ENCODE peak calls at places on chromosomes 6 and 20, in five cellular contexts. One of them, this sample, is unnamed.

GRCh38 chr6:170206317-170206621 is 84.6 kb downstream of the DLL1 start:
- DNase-seq in fibroblast of lung: no peak
- DNase-seq in fibroblast of mammary gland: no peak
- DNase-seq in SK-N-SH: no peak
- DNase-seq in CD4-positive, alpha-beta memory T cell: no peak
- DNase-seq in this sample: peak

GRCh38 chr6:106290954-106291353 is 34.6 kb downstream of the ATG5 start:
- DNase-seq in fibroblast of lung: no peak
- DNase-seq in fibroblast of mammary gland: no peak
- DNase-seq in CD4-positive, alpha-beta memory T cell: no peak
- DNase-seq in SK-N-SH: no peak
- DNase-seq in this sample: no peak

GRCh38 chr6:166586424-166587156 is at the start of gene RAMACL:
- DNase-seq in fibroblast of lung: no peak
- DNase-seq in CD4-positive, alpha-beta memory T cell: peak
- DNase-seq in SK-N-SH: peak
- DNase-seq in fibroblast of mammary gland: no peak
- DNase-seq in this sample: no peak

GRCh38 chr20:50305636-50306477 is 115.2 kb downstream of the CEBPB start:
- DNase-seq in CD4-positive, alpha-beta memory T cell: no peak
- DNase-seq in SK-N-SH: peak
- DNase-seq in fibroblast of lung: peak
- DNase-seq in fibroblast of mammary gland: peak
- DNase-seq in this sample: peak

GRCh38 chr20:645318-646106 is 7.5 kb downstream of the SRXN1 start:
- DNase-seq in fibroblast of lung: peak
- DNase-seq in fibroblast of mammary gland: peak
- DNase-seq in SK-N-SH: peak
- DNase-seq in CD4-positive, alpha-beta memory T cell: peak
- DNase-seq in this sample: no peak

GRCh38 chr20:48026981-48027592 is 241.8 kb upstream of the SULF2 start:
- DNase-seq in SK-N-SH: no peak
- DNase-seq in CD4-positive, alpha-beta memory T cell: no peak
- DNase-seq in fibroblast of mammary gland: peak
- DNase-seq in fibroblast of lung: no peak
- DNase-seq in this sample: no peak

GRCh38 chr20:52071136-52071535 is 120.4 kb downstream of the ZFP64 start:
- DNase-seq in SK-N-SH: no peak
- DNase-seq in fibroblast of lung: no peak
- DNase-seq in fibroblast of mammary gland: no peak
- DNase-seq in CD4-positive, alpha-beta memory T cell: no peak
- DNase-seq in this sample: no peak

GRCh38 chr6:10221186-10221585 is 193.7 kb downstream of the TFAP2A start:
- DNase-seq in fibroblast of lung: no peak
- DNase-seq in fibroblast of mammary gland: no peak
- DNase-seq in CD4-positive, alpha-beta memory T cell: no peak
- DNase-seq in SK-N-SH: no peak
- DNase-seq in this sample: no peak

GRCh38 chr6:149935246-149935645 is 6.6 kb upstream of the ULBP2 start:
- DNase-seq in fibroblast of lung: no peak
- DNase-seq in SK-N-SH: no peak
- DNase-seq in fibroblast of mammary gland: peak
- DNase-seq in CD4-positive, alpha-beta memory T cell: no peak
- DNase-seq in this sample: no peak

GRCh38 chr20:25259358-25259757 is 11.5 kb downstream of the PYGB start:
- DNase-seq in CD4-positive, alpha-beta memory T cell: no peak
- DNase-seq in fibroblast of lung: no peak
- DNase-seq in SK-N-SH: no peak
- DNase-seq in fibroblast of mammary gland: no peak
- DNase-seq in this sample: peak

GRCh38 chr6:149863596-149863845 is 638 bp downstream of the LRP11 start:
- DNase-seq in SK-N-SH: no peak
- DNase-seq in fibroblast of lung: no peak
- DNase-seq in CD4-positive, alpha-beta memory T cell: no peak
- DNase-seq in fibroblast of mammary gland: no peak
- DNase-seq in this sample: no peak

GRCh38 chr6:51398793-51399192 is 580.1 kb downstream of the TFAP2B start:
- DNase-seq in CD4-positive, alpha-beta memory T cell: no peak
- DNase-seq in fibroblast of lung: no peak
- DNase-seq in SK-N-SH: no peak
- DNase-seq in fibroblast of mammary gland: no peak
- DNase-seq in this sample: no peak

GRCh38 chr6:137811121-137811911 is 55.7 kb upstream of the TNFAIP3 start:
- DNase-seq in fibroblast of mammary gland: peak
- DNase-seq in CD4-positive, alpha-beta memory T cell: peak
- DNase-seq in fibroblast of lung: peak
- DNase-seq in SK-N-SH: no peak
- DNase-seq in this sample: peak

GRCh38 chr20:25226433-25227316 is 21.2 kb upstream of the PYGB start:
- DNase-seq in fibroblast of mammary gland: no peak
- DNase-seq in CD4-positive, alpha-beta memory T cell: no peak
- DNase-seq in SK-N-SH: peak
- DNase-seq in fibroblast of lung: no peak
- DNase-seq in this sample: no peak

GRCh38 chr6:14743465-14744211 is 502.2 kb upstream of the JARID2 start:
- DNase-seq in fibroblast of mammary gland: peak
- DNase-seq in CD4-positive, alpha-beta memory T cell: peak
- DNase-seq in SK-N-SH: no peak
- DNase-seq in fibroblast of lung: peak
- DNase-seq in this sample: peak

GRCh38 chr20:478949-479429 is 16.7 kb upstream of the TBC1D20 start:
- DNase-seq in CD4-positive, alpha-beta memory T cell: peak
- DNase-seq in SK-N-SH: peak
- DNase-seq in fibroblast of lung: peak
- DNase-seq in fibroblast of mammary gland: peak
- DNase-seq in this sample: no peak

GRCh38 chr6:109769213-109769612 is 78.1 kb downstream of the FIG4 start:
- DNase-seq in fibroblast of mammary gland: no peak
- DNase-seq in fibroblast of lung: no peak
- DNase-seq in SK-N-SH: no peak
- DNase-seq in CD4-positive, alpha-beta memory T cell: no peak
- DNase-seq in this sample: no peak

GRCh38 chr6:68468244-68468884 is 166.7 kb upstream of the ADGRB3 start:
- DNase-seq in SK-N-SH: no peak
- DNase-seq in fibroblast of lung: peak
- DNase-seq in CD4-positive, alpha-beta memory T cell: no peak
- DNase-seq in fibroblast of mammary gland: no peak
- DNase-seq in this sample: no peak

GRCh38 chr6:149862901-149863595 is 1.1 kb downstream of the LRP11 start:
- DNase-seq in fibroblast of lung: peak
- DNase-seq in CD4-positive, alpha-beta memory T cell: no peak
- DNase-seq in fibroblast of mammary gland: peak
- DNase-seq in SK-N-SH: peak
- DNase-seq in this sample: peak

GRCh38 chr6:70103798-70104197 is 199.1 kb downstream of the COL9A1 start:
- DNase-seq in fibroblast of mammary gland: peak
- DNase-seq in CD4-positive, alpha-beta memory T cell: no peak
- DNase-seq in SK-N-SH: no peak
- DNase-seq in fibroblast of lung: no peak
- DNase-seq in this sample: no peak

GRCh38 chr6:166541876-166542579 is 44.5 kb downstream of the RAMACL start:
- DNase-seq in SK-N-SH: peak
- DNase-seq in fibroblast of mammary gland: no peak
- DNase-seq in CD4-positive, alpha-beta memory T cell: peak
- DNase-seq in fibroblast of lung: no peak
- DNase-seq in this sample: no peak

GRCh38 chr6:34746104-34746846 is 11.0 kb upstream of the SNRPC start:
- DNase-seq in fibroblast of mammary gland: no peak
- DNase-seq in fibroblast of lung: no peak
- DNase-seq in SK-N-SH: no peak
- DNase-seq in CD4-positive, alpha-beta memory T cell: no peak
- DNase-seq in this sample: no peak

GRCh38 chr20:51687071-51687470 is 81.1 kb downstream of the ATP9A start:
- DNase-seq in fibroblast of mammary gland: peak
- DNase-seq in SK-N-SH: no peak
- DNase-seq in fibroblast of lung: peak
- DNase-seq in CD4-positive, alpha-beta memory T cell: no peak
- DNase-seq in this sample: no peak

GRCh38 chr6:167140589-167141474 is 16.9 kb downstream of the GPR31 start:
- DNase-seq in SK-N-SH: no peak
- DNase-seq in CD4-positive, alpha-beta memory T cell: no peak
- DNase-seq in fibroblast of mammary gland: no peak
- DNase-seq in fibroblast of lung: no peak
- DNase-seq in this sample: no peak

GRCh38 chr20:41221614-41222218 is 84.4 kb downstream of the PLCG1 start:
- DNase-seq in CD4-positive, alpha-beta memory T cell: no peak
- DNase-seq in fibroblast of lung: no peak
- DNase-seq in SK-N-SH: no peak
- DNase-seq in fibroblast of mammary gland: no peak
- DNase-seq in this sample: no peak

GRCh38 chr20:23284009-23284408 is 66.6 kb upstream of the NXT1 start:
- DNase-seq in fibroblast of lung: no peak
- DNase-seq in SK-N-SH: no peak
- DNase-seq in fibroblast of mammary gland: no peak
- DNase-seq in CD4-positive, alpha-beta memory T cell: no peak
- DNase-seq in this sample: no peak

GRCh38 chr6:127466416-127466815 is 7.2 kb upstream of the KIAA0408 start:
- DNase-seq in fibroblast of lung: no peak
- DNase-seq in fibroblast of mammary gland: no peak
- DNase-seq in SK-N-SH: no peak
- DNase-seq in CD4-positive, alpha-beta memory T cell: no peak
- DNase-seq in this sample: no peak

GRCh38 chr6:74070091-74070490 is 374.1 kb downstream of the CD109 start:
- DNase-seq in CD4-positive, alpha-beta memory T cell: no peak
- DNase-seq in fibroblast of mammary gland: peak
- DNase-seq in fibroblast of lung: no peak
- DNase-seq in SK-N-SH: no peak
- DNase-seq in this sample: no peak

GRCh38 chr20:2688041-2688591 is 4.5 kb upstream of the EBF4 start:
- DNase-seq in fibroblast of mammary gland: peak
- DNase-seq in fibroblast of lung: peak
- DNase-seq in SK-N-SH: peak
- DNase-seq in CD4-positive, alpha-beta memory T cell: peak
- DNase-seq in this sample: peak

GRCh38 chr6:32439708-32440214 is at the start of gene HLA-DRA:
- DNase-seq in SK-N-SH: peak
- DNase-seq in fibroblast of lung: peak
- DNase-seq in CD4-positive, alpha-beta memory T cell: peak
- DNase-seq in fibroblast of mammary gland: peak
- DNase-seq in this sample: no peak

GRCh38 chr6:35240838-35241801 is 18.4 kb upstream of the ZNF76 start:
- DNase-seq in fibroblast of mammary gland: peak
- DNase-seq in SK-N-SH: peak
- DNase-seq in CD4-positive, alpha-beta memory T cell: peak
- DNase-seq in fibroblast of lung: peak
- DNase-seq in this sample: peak

GRCh38 chr20:1489764-1490436 is 1.3 kb downstream of the SIRPB2 start:
- DNase-seq in fibroblast of lung: peak
- DNase-seq in SK-N-SH: no peak
- DNase-seq in fibroblast of mammary gland: no peak
- DNase-seq in CD4-positive, alpha-beta memory T cell: no peak
- DNase-seq in this sample: peak

GRCh38 chr6:17258763-17259162 is 22.4 kb upstream of the RBM24 start:
- DNase-seq in SK-N-SH: peak
- DNase-seq in fibroblast of mammary gland: no peak
- DNase-seq in CD4-positive, alpha-beta memory T cell: no peak
- DNase-seq in fibroblast of lung: no peak
- DNase-seq in this sample: no peak

GRCh38 chr6:43081043-43081442 is 4.9 kb downstream of the PTK7 start:
- DNase-seq in fibroblast of lung: no peak
- DNase-seq in fibroblast of mammary gland: no peak
- DNase-seq in CD4-positive, alpha-beta memory T cell: no peak
- DNase-seq in SK-N-SH: no peak
- DNase-seq in this sample: no peak

GRCh38 chr6:75151013-75151412 is 54.8 kb downstream of the COL12A1 start:
- DNase-seq in SK-N-SH: no peak
- DNase-seq in CD4-positive, alpha-beta memory T cell: no peak
- DNase-seq in fibroblast of lung: no peak
- DNase-seq in fibroblast of mammary gland: peak
- DNase-seq in this sample: no peak

GRCh38 chr6:45003400-45003799 is 324.7 kb upstream of the RUNX2 start:
- DNase-seq in SK-N-SH: no peak
- DNase-seq in fibroblast of mammary gland: no peak
- DNase-seq in CD4-positive, alpha-beta memory T cell: no peak
- DNase-seq in fibroblast of lung: no peak
- DNase-seq in this sample: no peak

GRCh38 chr20:371755-372542 is 8.6 kb upstream of the TRIB3 start:
- DNase-seq in SK-N-SH: no peak
- DNase-seq in CD4-positive, alpha-beta memory T cell: no peak
- DNase-seq in fibroblast of mammary gland: peak
- DNase-seq in fibroblast of lung: peak
- DNase-seq in this sample: peak

GRCh38 chr20:42138711-42139110 is 520.5 kb upstream of the CHD6 start:
- DNase-seq in fibroblast of lung: no peak
- DNase-seq in fibroblast of mammary gland: no peak
- DNase-seq in SK-N-SH: no peak
- DNase-seq in CD4-positive, alpha-beta memory T cell: no peak
- DNase-seq in this sample: no peak

This sample was measured in sigmoid colon.